ENCODE peak calls at places on chromosome 9, in seven cellular contexts. One of them, this sample, is unnamed.

GRCh38 chr9:78574354-78575036 is 277.6 kb downstream of the PSAT1 start:
- DNase-seq in PC-9: no peak
- DNase-seq in amniotic stem cell: no peak
- DNase-seq in trophoblast cell: no peak
- DNase-seq in astrocyte: peak; percentile 20
- DNase-seq in SW 1271: no peak
- DNase-seq in nephron progenitor cell: no peak
- DNase-seq in this sample: no peak

GRCh38 chr9:88258587-88258986 is 120.3 kb upstream of the SPATA31C2 start:
- DNase-seq in PC-9: no peak
- DNase-seq in amniotic stem cell: no peak
- DNase-seq in trophoblast cell: peak; percentile 73
- DNase-seq in astrocyte: peak; percentile 52
- DNase-seq in SW 1271: no peak
- DNase-seq in nephron progenitor cell: no peak
- DNase-seq in this sample: no peak

GRCh38 chr9:6924149-6924548 is 166.4 kb downstream of the KDM4C start:
- DNase-seq in PC-9: no peak
- DNase-seq in amniotic stem cell: no peak
- DNase-seq in trophoblast cell: no peak
- DNase-seq in astrocyte: no peak
- DNase-seq in SW 1271: no peak
- DNase-seq in nephron progenitor cell: no peak
- DNase-seq in this sample: no peak

GRCh38 chr9:89850153-89850552 is 245.3 kb downstream of the GADD45G start:
- DNase-seq in PC-9: no peak
- DNase-seq in amniotic stem cell: no peak
- DNase-seq in trophoblast cell: no peak
- DNase-seq in astrocyte: no peak
- DNase-seq in SW 1271: no peak
- DNase-seq in nephron progenitor cell: no peak
- DNase-seq in this sample: no peak

GRCh38 chr9:104177003-104177611 is 83.0 kb downstream of the SMC2 start:
- DNase-seq in PC-9: no peak
- DNase-seq in amniotic stem cell: no peak
- DNase-seq in trophoblast cell: no peak
- DNase-seq in astrocyte: no peak
- DNase-seq in SW 1271: no peak
- DNase-seq in nephron progenitor cell: no peak
- DNase-seq in this sample: no peak

GRCh38 chr9:133775951-133776905 is 38.1 kb upstream of the SARDH start:
- DNase-seq in PC-9: no peak
- DNase-seq in amniotic stem cell: no peak
- DNase-seq in trophoblast cell: no peak
- DNase-seq in astrocyte: no peak
- DNase-seq in SW 1271: no peak
- DNase-seq in nephron progenitor cell: no peak
- DNase-seq in this sample: no peak

GRCh38 chr9:22158983-22159382 is 149.9 kb upstream of the CDKN2B start:
- DNase-seq in PC-9: peak; percentile 41
- DNase-seq in amniotic stem cell: no peak
- DNase-seq in trophoblast cell: no peak
- DNase-seq in astrocyte: peak; percentile 81
- DNase-seq in SW 1271: no peak
- DNase-seq in nephron progenitor cell: no peak
- DNase-seq in this sample: peak; percentile 91

GRCh38 chr9:116250881-116251280 is 97.3 kb downstream of the PAPPA start:
- DNase-seq in PC-9: no peak
- DNase-seq in amniotic stem cell: no peak
- DNase-seq in trophoblast cell: no peak
- DNase-seq in astrocyte: no peak
- DNase-seq in SW 1271: no peak
- DNase-seq in nephron progenitor cell: no peak
- DNase-seq in this sample: peak; percentile 50

GRCh38 chr9:127809562-127810377 is 7.1 kb downstream of the FPGS start:
- DNase-seq in PC-9: no peak
- DNase-seq in amniotic stem cell: no peak
- DNase-seq in trophoblast cell: peak; percentile 58
- DNase-seq in astrocyte: no peak
- DNase-seq in SW 1271: no peak
- DNase-seq in nephron progenitor cell: peak; percentile 77
- DNase-seq in this sample: no peak

GRCh38 chr9:27413507-27414214 is 110.4 kb upstream of the IFNK start:
- DNase-seq in PC-9: no peak
- DNase-seq in amniotic stem cell: no peak
- DNase-seq in trophoblast cell: no peak
- DNase-seq in astrocyte: no peak
- DNase-seq in SW 1271: no peak
- DNase-seq in nephron progenitor cell: no peak
- DNase-seq in this sample: no peak

GRCh38 chr9:126705767-126706697 is 92.3 kb downstream of the LMX1B start:
- DNase-seq in PC-9: peak; percentile 71
- DNase-seq in amniotic stem cell: no peak
- DNase-seq in trophoblast cell: peak; percentile 57
- DNase-seq in astrocyte: no peak
- DNase-seq in SW 1271: no peak
- DNase-seq in nephron progenitor cell: peak; percentile 53
- DNase-seq in this sample: peak; percentile 11

GRCh38 chr9:131818089-131818488 is 78.2 kb upstream of the RAPGEF1 start:
- DNase-seq in PC-9: no peak
- DNase-seq in amniotic stem cell: no peak
- DNase-seq in trophoblast cell: no peak
- DNase-seq in astrocyte: no peak
- DNase-seq in SW 1271: no peak
- DNase-seq in nephron progenitor cell: no peak
- DNase-seq in this sample: no peak

GRCh38 chr9:14247577-14247976 is 66.4 kb downstream of the NFIB start:
- DNase-seq in PC-9: no peak
- DNase-seq in amniotic stem cell: no peak
- DNase-seq in trophoblast cell: no peak
- DNase-seq in astrocyte: no peak
- DNase-seq in SW 1271: no peak
- DNase-seq in nephron progenitor cell: no peak
- DNase-seq in this sample: no peak

GRCh38 chr9:94804917-94805544 is 78.5 kb downstream of the AOPEP start:
- DNase-seq in PC-9: peak; percentile 24
- DNase-seq in amniotic stem cell: no peak
- DNase-seq in trophoblast cell: no peak
- DNase-seq in astrocyte: peak; percentile 34
- DNase-seq in SW 1271: no peak
- DNase-seq in nephron progenitor cell: no peak
- DNase-seq in this sample: no peak

GRCh38 chr9:113828211-113828610 is 47.9 kb upstream of the ZNF618 start:
- DNase-seq in PC-9: no peak
- DNase-seq in amniotic stem cell: no peak
- DNase-seq in trophoblast cell: no peak
- DNase-seq in astrocyte: no peak
- DNase-seq in SW 1271: no peak
- DNase-seq in nephron progenitor cell: no peak
- DNase-seq in this sample: peak; percentile 8

GRCh38 chr9:1946506-1946905 is 68.6 kb upstream of the SMARCA2 start:
- DNase-seq in PC-9: no peak
- DNase-seq in amniotic stem cell: no peak
- DNase-seq in trophoblast cell: no peak
- DNase-seq in astrocyte: no peak
- DNase-seq in SW 1271: no peak
- DNase-seq in nephron progenitor cell: no peak
- DNase-seq in this sample: no peak

GRCh38 chr9:27665121-27665520 is 91.8 kb upstream of the C9orf72 start:
- DNase-seq in PC-9: no peak
- DNase-seq in amniotic stem cell: no peak
- DNase-seq in trophoblast cell: no peak
- DNase-seq in astrocyte: no peak
- DNase-seq in SW 1271: no peak
- DNase-seq in nephron progenitor cell: no peak
- DNase-seq in this sample: no peak

GRCh38 chr9:123735376-123735775 is 194.6 kb downstream of the DENND1A start:
- DNase-seq in PC-9: no peak
- DNase-seq in amniotic stem cell: no peak
- DNase-seq in trophoblast cell: peak; percentile 7
- DNase-seq in astrocyte: no peak
- DNase-seq in SW 1271: no peak
- DNase-seq in nephron progenitor cell: no peak
- DNase-seq in this sample: no peak

GRCh38 chr9:86865957-86866356 is 81.3 kb downstream of the GAS1 start:
- DNase-seq in PC-9: no peak
- DNase-seq in amniotic stem cell: no peak
- DNase-seq in trophoblast cell: no peak
- DNase-seq in astrocyte: no peak
- DNase-seq in SW 1271: no peak
- DNase-seq in nephron progenitor cell: no peak
- DNase-seq in this sample: no peak

GRCh38 chr9:113624721-113625120 is 161.2 kb downstream of the RGS3 start:
- DNase-seq in PC-9: no peak
- DNase-seq in amniotic stem cell: peak; percentile 22
- DNase-seq in trophoblast cell: no peak
- DNase-seq in astrocyte: peak; percentile 62
- DNase-seq in SW 1271: no peak
- DNase-seq in nephron progenitor cell: no peak
- DNase-seq in this sample: peak; percentile 50

GRCh38 chr9:336039-336438 is 121.4 kb downstream of the DOCK8 start:
- DNase-seq in PC-9: peak; percentile 9
- DNase-seq in amniotic stem cell: no peak
- DNase-seq in trophoblast cell: no peak
- DNase-seq in astrocyte: no peak
- DNase-seq in SW 1271: no peak
- DNase-seq in nephron progenitor cell: no peak
- DNase-seq in this sample: no peak

GRCh38 chr9:27352457-27353188 is 55.7 kb upstream of the EQTN start:
- DNase-seq in PC-9: no peak
- DNase-seq in amniotic stem cell: no peak
- DNase-seq in trophoblast cell: no peak
- DNase-seq in astrocyte: no peak
- DNase-seq in SW 1271: no peak
- DNase-seq in nephron progenitor cell: no peak
- DNase-seq in this sample: no peak

GRCh38 chr9:109708507-109708945 is 71.5 kb upstream of the PALM2AKAP2 start:
- DNase-seq in PC-9: no peak
- DNase-seq in amniotic stem cell: no peak
- DNase-seq in trophoblast cell: no peak
- DNase-seq in astrocyte: peak; percentile 38
- DNase-seq in SW 1271: no peak
- DNase-seq in nephron progenitor cell: no peak
- DNase-seq in this sample: peak; percentile 28

GRCh38 chr9:113139953-113140352 is 10.9 kb upstream of the SLC31A2 start:
- DNase-seq in PC-9: no peak
- DNase-seq in amniotic stem cell: no peak
- DNase-seq in trophoblast cell: no peak
- DNase-seq in astrocyte: no peak
- DNase-seq in SW 1271: no peak
- DNase-seq in nephron progenitor cell: no peak
- DNase-seq in this sample: no peak

GRCh38 chr9:114413909-114414308 is 26.1 kb upstream of the AKNA start:
- DNase-seq in PC-9: no peak
- DNase-seq in amniotic stem cell: no peak
- DNase-seq in trophoblast cell: no peak
- DNase-seq in astrocyte: peak; percentile 71
- DNase-seq in SW 1271: no peak
- DNase-seq in nephron progenitor cell: no peak
- DNase-seq in this sample: peak; percentile 88

GRCh38 chr9:112377684-112378344 is 2.1 kb upstream of the HSDL2 start:
- DNase-seq in PC-9: no peak
- DNase-seq in amniotic stem cell: no peak
- DNase-seq in trophoblast cell: no peak
- DNase-seq in astrocyte: no peak
- DNase-seq in SW 1271: no peak
- DNase-seq in nephron progenitor cell: no peak
- DNase-seq in this sample: no peak

GRCh38 chr9:96025995-96026572 is 150.6 kb downstream of the ERCC6L2 start:
- DNase-seq in PC-9: no peak
- DNase-seq in amniotic stem cell: no peak
- DNase-seq in trophoblast cell: no peak
- DNase-seq in astrocyte: no peak
- DNase-seq in SW 1271: no peak
- DNase-seq in nephron progenitor cell: peak; percentile 73
- DNase-seq in this sample: no peak

GRCh38 chr9:106878943-106879916 is 16.3 kb downstream of the ZNF462 start:
- DNase-seq in PC-9: no peak
- DNase-seq in amniotic stem cell: no peak
- DNase-seq in trophoblast cell: peak; percentile 11
- DNase-seq in astrocyte: peak; percentile 98
- DNase-seq in SW 1271: no peak
- DNase-seq in nephron progenitor cell: no peak
- DNase-seq in this sample: peak; percentile 99

GRCh38 chr9:38211002-38211401 is 142.0 kb upstream of the SHB start:
- DNase-seq in PC-9: no peak
- DNase-seq in amniotic stem cell: no peak
- DNase-seq in trophoblast cell: no peak
- DNase-seq in astrocyte: no peak
- DNase-seq in SW 1271: no peak
- DNase-seq in nephron progenitor cell: no peak
- DNase-seq in this sample: no peak

GRCh38 chr9:129697111-129697955 is 31.9 kb downstream of the PRRX2 start:
- DNase-seq in PC-9: peak; percentile 35
- DNase-seq in amniotic stem cell: peak; percentile 46
- DNase-seq in trophoblast cell: no peak
- DNase-seq in astrocyte: peak; percentile 53
- DNase-seq in SW 1271: no peak
- DNase-seq in nephron progenitor cell: peak; percentile 72
- DNase-seq in this sample: peak; percentile 78

This sample was measured in IMR-90.